ENCODE peak calls at places on chromosomes 4 and X, in six cellular contexts. One of them, this sample, is unnamed.

GRCh38 chr4:95393821-95394220 is 155.0 kb downstream of the UNC5C start:
- DNase-seq in AG04450: no peak
- DNase-seq in GM12878: no peak
- DNase-seq in upper lobe of right lung: no peak
- DNase-seq in CD8-positive, alpha-beta memory T cell: no peak
- DNase-seq in GM23248: no peak
- DNase-seq in this sample: no peak

GRCh38 chrX:25191403-25191802 is 175.6 kb upstream of the ARX start:
- DNase-seq in CD8-positive, alpha-beta memory T cell: no peak
- DNase-seq in AG04450: no peak
- DNase-seq in upper lobe of right lung: no peak
- DNase-seq in GM12878: no peak
- DNase-seq in GM23248: no peak
- DNase-seq in this sample: no peak

GRCh38 chr4:151627491-151627890 is 133.3 kb downstream of the GATB start:
- DNase-seq in upper lobe of right lung: no peak
- DNase-seq in GM12878: no peak
- DNase-seq in GM23248: peak; percentile 60
- DNase-seq in CD8-positive, alpha-beta memory T cell: no peak
- DNase-seq in AG04450: no peak
- DNase-seq in this sample: no peak

GRCh38 chrX:97267916-97268680 is 384.4 kb downstream of the RPA4 start:
- DNase-seq in CD8-positive, alpha-beta memory T cell: no peak
- DNase-seq in upper lobe of right lung: no peak
- DNase-seq in GM12878: no peak
- DNase-seq in AG04450: no peak
- DNase-seq in GM23248: peak; percentile 16
- DNase-seq in this sample: no peak

GRCh38 chrX:66680451-66680850 is 41.6 kb upstream of the EDA2R start:
- DNase-seq in AG04450: peak; percentile 4
- DNase-seq in CD8-positive, alpha-beta memory T cell: no peak
- DNase-seq in upper lobe of right lung: no peak
- DNase-seq in GM23248: peak; percentile 51
- DNase-seq in GM12878: no peak
- DNase-seq in this sample: no peak

GRCh38 chrX:112761239-112762207 is 79.1 kb downstream of the AMOT start:
- DNase-seq in GM23248: no peak
- DNase-seq in CD8-positive, alpha-beta memory T cell: no peak
- DNase-seq in upper lobe of right lung: no peak
- DNase-seq in GM12878: peak; percentile 53
- DNase-seq in AG04450: no peak
- DNase-seq in this sample: no peak

GRCh38 chr4:89708903-89709361 is 128.0 kb downstream of the SNCA start:
- DNase-seq in GM12878: no peak
- DNase-seq in CD8-positive, alpha-beta memory T cell: no peak
- DNase-seq in GM23248: no peak
- DNase-seq in upper lobe of right lung: no peak
- DNase-seq in AG04450: peak; percentile 7
- DNase-seq in this sample: no peak

GRCh38 chr4:158667651-158668198 is 4.0 kb downstream of the C4orf46 start:
- DNase-seq in GM23248: peak; percentile 66
- DNase-seq in AG04450: no peak
- DNase-seq in CD8-positive, alpha-beta memory T cell: peak; percentile 2
- DNase-seq in upper lobe of right lung: no peak
- DNase-seq in GM12878: no peak
- DNase-seq in this sample: no peak

GRCh38 chr4:25674386-25674785 is 18.7 kb downstream of the SLC34A2 start:
- DNase-seq in GM12878: no peak
- DNase-seq in AG04450: no peak
- DNase-seq in CD8-positive, alpha-beta memory T cell: no peak
- DNase-seq in upper lobe of right lung: no peak
- DNase-seq in GM23248: no peak
- DNase-seq in this sample: no peak

GRCh38 chrX:134460861-134461218 is 875 bp downstream of the HPRT1 start:
- DNase-seq in CD8-positive, alpha-beta memory T cell: no peak
- DNase-seq in upper lobe of right lung: no peak
- DNase-seq in AG04450: no peak
- DNase-seq in GM23248: peak; percentile 42
- DNase-seq in GM12878: no peak
- DNase-seq in this sample: no peak

GRCh38 chr4:107183155-107183774 is 147.2 kb upstream of the DKK2 start:
- DNase-seq in GM12878: peak; percentile 3
- DNase-seq in AG04450: peak; percentile 21
- DNase-seq in GM23248: peak; percentile 80
- DNase-seq in upper lobe of right lung: no peak
- DNase-seq in CD8-positive, alpha-beta memory T cell: peak; percentile 7
- DNase-seq in this sample: no peak

GRCh38 chrX:153443476-153444332 is 2.2 kb downstream of the TREX2 start:
- DNase-seq in GM12878: no peak
- DNase-seq in AG04450: no peak
- DNase-seq in CD8-positive, alpha-beta memory T cell: no peak
- DNase-seq in upper lobe of right lung: no peak
- DNase-seq in GM23248: no peak
- DNase-seq in this sample: no peak

GRCh38 chr4:78552398-78553396 is 1.1 kb downstream of the ANXA3 start:
- DNase-seq in GM12878: no peak
- DNase-seq in CD8-positive, alpha-beta memory T cell: no peak
- DNase-seq in AG04450: no peak
- DNase-seq in upper lobe of right lung: no peak
- DNase-seq in GM23248: no peak
- DNase-seq in this sample: no peak

GRCh38 chr4:169239236-169239905 is 31.4 kb downstream of the SH3RF1 start:
- DNase-seq in CD8-positive, alpha-beta memory T cell: no peak
- DNase-seq in upper lobe of right lung: no peak
- DNase-seq in AG04450: no peak
- DNase-seq in GM23248: peak; percentile 34
- DNase-seq in GM12878: no peak
- DNase-seq in this sample: no peak

GRCh38 chr4:2159931-2160330 is 82.0 kb downstream of the HAUS3 start:
- DNase-seq in GM12878: no peak
- DNase-seq in GM23248: no peak
- DNase-seq in CD8-positive, alpha-beta memory T cell: no peak
- DNase-seq in AG04450: no peak
- DNase-seq in upper lobe of right lung: no peak
- DNase-seq in this sample: no peak

GRCh38 chrX:24594531-24594930 is 52.6 kb downstream of the PCYT1B start:
- DNase-seq in CD8-positive, alpha-beta memory T cell: no peak
- DNase-seq in AG04450: no peak
- DNase-seq in upper lobe of right lung: no peak
- DNase-seq in GM12878: no peak
- DNase-seq in GM23248: no peak
- DNase-seq in this sample: no peak

GRCh38 chrX:107204063-107204605 is 2.1 kb downstream of the NUP62CL start:
- DNase-seq in GM23248: no peak
- DNase-seq in GM12878: no peak
- DNase-seq in CD8-positive, alpha-beta memory T cell: no peak
- DNase-seq in AG04450: no peak
- DNase-seq in upper lobe of right lung: no peak
- DNase-seq in this sample: no peak

GRCh38 chr4:111187108-111187507 is 564.2 kb upstream of the PITX2 start:
- DNase-seq in GM23248: no peak
- DNase-seq in GM12878: no peak
- DNase-seq in upper lobe of right lung: no peak
- DNase-seq in AG04450: no peak
- DNase-seq in CD8-positive, alpha-beta memory T cell: no peak
- DNase-seq in this sample: no peak

GRCh38 chrX:72037601-72038000 is 94.1 kb downstream of the RTL5 start:
- DNase-seq in upper lobe of right lung: no peak
- DNase-seq in CD8-positive, alpha-beta memory T cell: no peak
- DNase-seq in GM23248: no peak
- DNase-seq in GM12878: no peak
- DNase-seq in AG04450: no peak
- DNase-seq in this sample: no peak

GRCh38 chrX:23756165-23756564 is 13.1 kb upstream of the ACOT9 start:
- DNase-seq in GM23248: peak; percentile 64
- DNase-seq in AG04450: no peak
- DNase-seq in CD8-positive, alpha-beta memory T cell: peak; percentile 50
- DNase-seq in GM12878: peak; percentile 50
- DNase-seq in upper lobe of right lung: no peak
- DNase-seq in this sample: no peak

GRCh38 chrX:26918633-26919032 is 544.5 kb downstream of the PPP4R3C start:
- DNase-seq in upper lobe of right lung: no peak
- DNase-seq in GM12878: no peak
- DNase-seq in GM23248: peak; percentile 42
- DNase-seq in AG04450: no peak
- DNase-seq in CD8-positive, alpha-beta memory T cell: no peak
- DNase-seq in this sample: no peak

GRCh38 chr4:174217273-174218126 is 66.0 kb downstream of the FBXO8 start:
- DNase-seq in AG04450: no peak
- DNase-seq in upper lobe of right lung: no peak
- DNase-seq in GM12878: no peak
- DNase-seq in GM23248: peak; percentile 56
- DNase-seq in CD8-positive, alpha-beta memory T cell: no peak
- DNase-seq in this sample: no peak

GRCh38 chrX:149129767-149130166 is 375.3 kb downstream of the IDS start:
- DNase-seq in CD8-positive, alpha-beta memory T cell: no peak
- DNase-seq in GM23248: no peak
- DNase-seq in AG04450: no peak
- DNase-seq in upper lobe of right lung: no peak
- DNase-seq in GM12878: no peak
- DNase-seq in this sample: no peak

GRCh38 chr4:183366436-183366835 is 44.2 kb upstream of the CLDN24 start:
- DNase-seq in upper lobe of right lung: no peak
- DNase-seq in AG04450: no peak
- DNase-seq in GM23248: no peak
- DNase-seq in GM12878: no peak
- DNase-seq in CD8-positive, alpha-beta memory T cell: no peak
- DNase-seq in this sample: peak; percentile 11

GRCh38 chrX:30488092-30488491 is 89.5 kb downstream of the TASL start:
- DNase-seq in AG04450: no peak
- DNase-seq in CD8-positive, alpha-beta memory T cell: no peak
- DNase-seq in upper lobe of right lung: no peak
- DNase-seq in GM12878: no peak
- DNase-seq in GM23248: peak; percentile 41
- DNase-seq in this sample: no peak

GRCh38 chr4:24913099-24913445 is 230 bp upstream of the CCDC149 start:
- DNase-seq in GM12878: no peak
- DNase-seq in GM23248: no peak
- DNase-seq in upper lobe of right lung: no peak
- DNase-seq in CD8-positive, alpha-beta memory T cell: no peak
- DNase-seq in AG04450: no peak
- DNase-seq in this sample: no peak

GRCh38 chrX:40087574-40088298 is 10.0 kb downstream of the BCOR start:
- DNase-seq in upper lobe of right lung: no peak
- DNase-seq in CD8-positive, alpha-beta memory T cell: no peak
- DNase-seq in GM12878: no peak
- DNase-seq in AG04450: no peak
- DNase-seq in GM23248: no peak
- DNase-seq in this sample: no peak

GRCh38 chr4:7805533-7806079 is 134.1 kb downstream of the AFAP1 start:
- DNase-seq in upper lobe of right lung: peak; percentile 88
- DNase-seq in GM23248: peak; percentile 81
- DNase-seq in AG04450: peak; percentile 85
- DNase-seq in GM12878: no peak
- DNase-seq in CD8-positive, alpha-beta memory T cell: no peak
- DNase-seq in this sample: no peak

GRCh38 chrX:87338510-87338909 is 179.1 kb upstream of the KLHL4 start:
- DNase-seq in AG04450: no peak
- DNase-seq in GM23248: peak; percentile 0
- DNase-seq in upper lobe of right lung: no peak
- DNase-seq in GM12878: no peak
- DNase-seq in CD8-positive, alpha-beta memory T cell: no peak
- DNase-seq in this sample: no peak

GRCh38 chr4:66923081-66923865 is 622.0 kb downstream of the CENPC start:
- DNase-seq in upper lobe of right lung: no peak
- DNase-seq in AG04450: no peak
- DNase-seq in GM12878: no peak
- DNase-seq in CD8-positive, alpha-beta memory T cell: no peak
- DNase-seq in GM23248: no peak
- DNase-seq in this sample: no peak

GRCh38 chr4:157204634-157205244 is 15.8 kb upstream of the GRIA2 start:
- DNase-seq in GM23248: peak; percentile 8
- DNase-seq in CD8-positive, alpha-beta memory T cell: no peak
- DNase-seq in upper lobe of right lung: peak; percentile 76
- DNase-seq in AG04450: no peak
- DNase-seq in GM12878: no peak
- DNase-seq in this sample: no peak

GRCh38 chrX:119622356-119623232 is 16.4 kb upstream of the NKRF start:
- DNase-seq in upper lobe of right lung: no peak
- DNase-seq in GM23248: peak; percentile 9
- DNase-seq in GM12878: no peak
- DNase-seq in AG04450: no peak
- DNase-seq in CD8-positive, alpha-beta memory T cell: no peak
- DNase-seq in this sample: no peak

GRCh38 chrX:68998716-68999115 is 166.5 kb downstream of the PJA1 start:
- DNase-seq in GM12878: no peak
- DNase-seq in upper lobe of right lung: no peak
- DNase-seq in GM23248: no peak
- DNase-seq in CD8-positive, alpha-beta memory T cell: no peak
- DNase-seq in AG04450: no peak
- DNase-seq in this sample: no peak

GRCh38 chrX:56765816-56766553 is 36.9 kb downstream of the NBDY start:
- DNase-seq in GM12878: no peak
- DNase-seq in GM23248: peak; percentile 50
- DNase-seq in CD8-positive, alpha-beta memory T cell: no peak
- DNase-seq in upper lobe of right lung: peak; percentile 21
- DNase-seq in AG04450: no peak
- DNase-seq in this sample: no peak
- H3K27ac ChIP-seq in GM12878: peak overlapping the region; percentile 90
- H3K27ac ChIP-seq in GM23248: peak overlapping the region; percentile 78
- H3K27ac ChIP-seq in CD8-positive, alpha-beta memory T cell: no peak overlapping the region
- H3K27ac ChIP-seq in upper lobe of right lung: no peak overlapping the region
- H3K27ac ChIP-seq in AG04450: no peak overlapping the region
- H3K27ac ChIP-seq in this sample: no peak overlapping the region

GRCh38 chr4:118776166-118776954 is 59.6 kb downstream of the SEC24D start:
- DNase-seq in GM12878: no peak
- DNase-seq in CD8-positive, alpha-beta memory T cell: no peak
- DNase-seq in upper lobe of right lung: no peak
- DNase-seq in GM23248: peak; percentile 68
- DNase-seq in AG04450: no peak
- DNase-seq in this sample: no peak
- H3K27ac ChIP-seq in GM12878: no peak overlapping the region
- H3K27ac ChIP-seq in CD8-positive, alpha-beta memory T cell: no peak overlapping the region
- H3K27ac ChIP-seq in upper lobe of right lung: no peak overlapping the region
- H3K27ac ChIP-seq in GM23248: peak overlapping the region; percentile 25
- H3K27ac ChIP-seq in AG04450: no peak overlapping the region
- H3K27ac ChIP-seq in this sample: no peak overlapping the region

DNA sequence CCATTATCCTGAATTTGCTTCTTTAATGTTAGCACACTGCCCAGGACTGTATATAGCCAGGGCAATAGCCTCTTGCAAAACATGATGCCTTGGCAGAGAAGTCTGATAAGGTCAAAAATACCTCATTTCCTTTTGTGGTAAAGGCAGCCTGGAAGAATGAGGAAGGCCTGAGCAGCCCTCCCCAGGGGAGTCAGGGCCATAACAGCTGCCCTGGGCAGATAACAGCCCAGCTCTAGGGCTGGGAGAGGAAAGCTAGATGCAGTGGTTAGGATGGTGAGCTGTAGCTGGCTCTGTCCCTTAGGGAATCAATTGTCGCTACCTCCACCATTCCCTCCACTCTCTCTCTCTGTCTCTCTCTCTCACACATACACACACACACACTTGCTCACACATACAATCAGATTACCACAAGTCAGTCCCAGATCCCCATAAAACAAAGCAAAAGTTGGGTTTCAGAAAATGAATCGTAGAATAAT is 29.2 kb downstream of the EFHC2 start:
- DNase-seq in GM23248: peak; percentile 57
- DNase-seq in CD8-positive, alpha-beta memory T cell: no peak
- DNase-seq in GM12878: no peak
- DNase-seq in AG04450: peak; percentile 0
- DNase-seq in upper lobe of right lung: no peak
- DNase-seq in this sample: no peak
- H3K27ac ChIP-seq in GM23248: no peak overlapping the region
- H3K27ac ChIP-seq in CD8-positive, alpha-beta memory T cell: peak overlapping the region; percentile 57
- H3K27ac ChIP-seq in GM12878: no peak overlapping the region
- H3K27ac ChIP-seq in AG04450: no peak overlapping the region
- H3K27ac ChIP-seq in upper lobe of right lung: no peak overlapping the region
- H3K27ac ChIP-seq in this sample: no peak overlapping the region

GRCh38 chr4:142706381-142706780 is 139.7 kb downstream of the INPP4B start:
- DNase-seq in upper lobe of right lung: no peak
- DNase-seq in GM12878: no peak
- DNase-seq in CD8-positive, alpha-beta memory T cell: no peak
- DNase-seq in GM23248: no peak
- DNase-seq in AG04450: no peak
- DNase-seq in this sample: no peak
- H3K27ac ChIP-seq in upper lobe of right lung: no peak overlapping the region
- H3K27ac ChIP-seq in GM12878: no peak overlapping the region
- H3K27ac ChIP-seq in CD8-positive, alpha-beta memory T cell: no peak overlapping the region
- H3K27ac ChIP-seq in GM23248: no peak overlapping the region
- H3K27ac ChIP-seq in AG04450: no peak overlapping the region
- H3K27ac ChIP-seq in this sample: no peak overlapping the region

This sample was measured in suprapubic skin.